ENCODE peak calls at places on chromosome 5, in ten cellular contexts. One of them, this sample, is unnamed.

GRCh38 chr5:6106756-6107155 is 271.6 kb downstream of the MED10 start:
- DNase-seq in suprapubic skin: no peak
- DNase-seq in sigmoid colon: no peak
- DNase-seq in transverse colon: no peak
- DNase-seq in HepG2: no peak
- DNase-seq in A549: no peak
- DNase-seq in tibial nerve: no peak
- DNase-seq in K562: no peak
- DNase-seq in ovary: no peak
- DNase-seq in stomach: no peak
- DNase-seq in this sample: no peak

GRCh38 chr5:160021818-160022446 is 13.0 kb downstream of the TTC1 start:
- DNase-seq in tibial nerve: peak; percentile 71
- DNase-seq in stomach: peak; percentile 44
- DNase-seq in ovary: peak; percentile 31
- DNase-seq in sigmoid colon: no peak
- DNase-seq in transverse colon: peak; percentile 62
- DNase-seq in suprapubic skin: no peak
- DNase-seq in HepG2: peak; percentile 61
- DNase-seq in K562: peak; percentile 75
- DNase-seq in A549: peak; percentile 58
- DNase-seq in this sample: peak; percentile 58

GRCh38 chr5:105639068-105639467 is 2031.7 kb downstream of the EFNA5 start:
- DNase-seq in sigmoid colon: no peak
- DNase-seq in K562: peak; percentile 43
- DNase-seq in suprapubic skin: no peak
- DNase-seq in tibial nerve: no peak
- DNase-seq in A549: no peak
- DNase-seq in stomach: no peak
- DNase-seq in transverse colon: no peak
- DNase-seq in ovary: no peak
- DNase-seq in HepG2: peak; percentile 0
- DNase-seq in this sample: no peak

GRCh38 chr5:141992349-141992963 is 20.4 kb downstream of the GNPDA1 start:
- DNase-seq in transverse colon: peak; percentile 79
- DNase-seq in K562: peak; percentile 79
- DNase-seq in stomach: peak; percentile 84
- DNase-seq in tibial nerve: peak; percentile 95
- DNase-seq in HepG2: peak; percentile 55
- DNase-seq in ovary: peak; percentile 66
- DNase-seq in suprapubic skin: peak; percentile 82
- DNase-seq in A549: peak; percentile 64
- DNase-seq in sigmoid colon: peak; percentile 83
- DNase-seq in this sample: peak; percentile 65

GRCh38 chr5:96037128-96037527 is 75.5 kb upstream of the ELL2 start:
- DNase-seq in tibial nerve: no peak
- DNase-seq in stomach: no peak
- DNase-seq in A549: peak; percentile 49
- DNase-seq in transverse colon: no peak
- DNase-seq in HepG2: peak; percentile 19
- DNase-seq in sigmoid colon: no peak
- DNase-seq in ovary: no peak
- DNase-seq in suprapubic skin: no peak
- DNase-seq in K562: no peak
- DNase-seq in this sample: no peak

GRCh38 chr5:163696270-163696887 is 191.0 kb downstream of the MAT2B start:
- DNase-seq in K562: peak; percentile 8
- DNase-seq in HepG2: peak; percentile 38
- DNase-seq in transverse colon: peak; percentile 25
- DNase-seq in sigmoid colon: no peak
- DNase-seq in tibial nerve: peak; percentile 5
- DNase-seq in stomach: no peak
- DNase-seq in suprapubic skin: no peak
- DNase-seq in A549: peak; percentile 48
- DNase-seq in ovary: no peak
- DNase-seq in this sample: peak; percentile 50

GRCh38 chr5:159330131-159330530 is at the start of gene IL12B:
- DNase-seq in HepG2: no peak
- DNase-seq in ovary: no peak
- DNase-seq in sigmoid colon: no peak
- DNase-seq in transverse colon: no peak
- DNase-seq in A549: no peak
- DNase-seq in K562: no peak
- DNase-seq in suprapubic skin: no peak
- DNase-seq in stomach: no peak
- DNase-seq in tibial nerve: no peak
- DNase-seq in this sample: no peak

GRCh38 chr5:29885595-29885994 is 1307.9 kb upstream of the CDH6 start:
- DNase-seq in stomach: no peak
- DNase-seq in K562: no peak
- DNase-seq in sigmoid colon: no peak
- DNase-seq in transverse colon: no peak
- DNase-seq in HepG2: no peak
- DNase-seq in A549: no peak
- DNase-seq in suprapubic skin: no peak
- DNase-seq in ovary: no peak
- DNase-seq in tibial nerve: no peak
- DNase-seq in this sample: no peak

GRCh38 chr5:123132330-123132729 is 43.3 kb downstream of the PRDM6 start:
- DNase-seq in A549: peak; percentile 7
- DNase-seq in tibial nerve: no peak
- DNase-seq in suprapubic skin: no peak
- DNase-seq in sigmoid colon: no peak
- DNase-seq in HepG2: no peak
- DNase-seq in ovary: no peak
- DNase-seq in stomach: no peak
- DNase-seq in K562: no peak
- DNase-seq in transverse colon: no peak
- DNase-seq in this sample: no peak

GRCh38 chr5:173857231-173857630 is 30.9 kb upstream of the CPEB4 start:
- DNase-seq in ovary: no peak
- DNase-seq in K562: no peak
- DNase-seq in suprapubic skin: no peak
- DNase-seq in tibial nerve: no peak
- DNase-seq in transverse colon: no peak
- DNase-seq in A549: no peak
- DNase-seq in HepG2: no peak
- DNase-seq in stomach: no peak
- DNase-seq in sigmoid colon: no peak
- DNase-seq in this sample: peak; percentile 63

GRCh38 chr5:62260510-62260909 is 45.5 kb upstream of the KIF2A start:
- DNase-seq in A549: no peak
- DNase-seq in tibial nerve: no peak
- DNase-seq in stomach: no peak
- DNase-seq in suprapubic skin: no peak
- DNase-seq in K562: no peak
- DNase-seq in ovary: no peak
- DNase-seq in sigmoid colon: no peak
- DNase-seq in transverse colon: no peak
- DNase-seq in HepG2: no peak
- DNase-seq in this sample: no peak

DNA sequence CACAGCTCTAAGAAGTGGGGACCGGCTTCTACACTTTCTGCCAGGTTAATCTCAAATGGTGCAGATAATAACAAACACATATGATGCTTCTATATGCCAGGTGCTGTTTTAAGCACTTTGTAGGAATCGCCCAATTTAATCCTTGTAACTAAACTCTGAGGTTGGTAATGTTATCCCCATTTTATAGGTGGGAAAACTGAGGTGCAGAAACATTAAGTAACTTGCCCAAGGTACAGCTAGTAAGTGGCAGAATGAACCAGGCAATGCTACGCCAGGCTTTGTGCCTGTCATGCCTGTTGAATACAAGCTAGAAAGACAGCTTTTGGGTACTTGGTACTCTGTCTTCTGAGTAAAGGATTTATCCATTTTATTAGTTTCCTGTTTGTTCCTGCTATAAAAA is 19.7 kb downstream of the IQGAP2 start:
- DNase-seq in stomach: no peak
- DNase-seq in suprapubic skin: no peak
- DNase-seq in transverse colon: no peak
- DNase-seq in A549: no peak
- DNase-seq in HepG2: no peak
- DNase-seq in ovary: no peak
- DNase-seq in sigmoid colon: no peak
- DNase-seq in K562: no peak
- DNase-seq in tibial nerve: no peak
- DNase-seq in this sample: no peak
- H3K4me1 ChIP-seq in stomach: peaks cover 44% of the 10 kb centered on the region
- H3K4me1 ChIP-seq in suprapubic skin: no peaks in the 10 kb centered on the region
- H3K4me1 ChIP-seq in transverse colon: peaks cover 13% of the 10 kb centered on the region
- H3K4me1 ChIP-seq in A549: no peaks in the 10 kb centered on the region
- H3K4me1 ChIP-seq in HepG2: peaks cover 23% of the 10 kb centered on the region
- H3K4me1 ChIP-seq in ovary: no peaks in the 10 kb centered on the region
- H3K4me1 ChIP-seq in sigmoid colon: no peaks in the 10 kb centered on the region
- H3K4me1 ChIP-seq in K562: no peaks in the 10 kb centered on the region
- H3K4me1 ChIP-seq in tibial nerve: peaks cover 30% of the 10 kb centered on the region
- H3K4me1 ChIP-seq in this sample: no peaks in the 10 kb centered on the region

GRCh38 chr5:7396169-7397004 is 449 bp downstream of the ADCY2 start:
- DNase-seq in suprapubic skin: no peak
- DNase-seq in K562: no peak
- DNase-seq in stomach: no peak
- DNase-seq in ovary: peak; percentile 55
- DNase-seq in tibial nerve: no peak
- DNase-seq in sigmoid colon: no peak
- DNase-seq in HepG2: no peak
- DNase-seq in transverse colon: no peak
- DNase-seq in A549: no peak
- DNase-seq in this sample: peak; percentile 27

GRCh38 chr5:7395432-7396168 is at the start of gene ADCY2:
- DNase-seq in sigmoid colon: no peak
- DNase-seq in tibial nerve: no peak
- DNase-seq in ovary: peak; percentile 59
- DNase-seq in A549: no peak
- DNase-seq in transverse colon: no peak
- DNase-seq in stomach: no peak
- DNase-seq in K562: no peak
- DNase-seq in HepG2: no peak
- DNase-seq in suprapubic skin: no peak
- DNase-seq in this sample: peak; percentile 21

GRCh38 chr5:7394889-7395431 is 978 bp upstream of the ADCY2 start:
- DNase-seq in sigmoid colon: no peak
- DNase-seq in K562: no peak
- DNase-seq in suprapubic skin: peak; percentile 68
- DNase-seq in A549: no peak
- DNase-seq in HepG2: no peak
- DNase-seq in stomach: no peak
- DNase-seq in tibial nerve: no peak
- DNase-seq in ovary: peak; percentile 40
- DNase-seq in transverse colon: no peak
- DNase-seq in this sample: peak; percentile 17

GRCh38 chr5:7392401-7393024 is 3.4 kb upstream of the ADCY2 start:
- DNase-seq in suprapubic skin: no peak
- DNase-seq in ovary: no peak
- DNase-seq in tibial nerve: peak; percentile 52
- DNase-seq in A549: peak; percentile 46
- DNase-seq in transverse colon: no peak
- DNase-seq in stomach: no peak
- DNase-seq in K562: peak; percentile 34
- DNase-seq in HepG2: peak; percentile 6
- DNase-seq in sigmoid colon: no peak
- DNase-seq in this sample: peak; percentile 30

DNA sequence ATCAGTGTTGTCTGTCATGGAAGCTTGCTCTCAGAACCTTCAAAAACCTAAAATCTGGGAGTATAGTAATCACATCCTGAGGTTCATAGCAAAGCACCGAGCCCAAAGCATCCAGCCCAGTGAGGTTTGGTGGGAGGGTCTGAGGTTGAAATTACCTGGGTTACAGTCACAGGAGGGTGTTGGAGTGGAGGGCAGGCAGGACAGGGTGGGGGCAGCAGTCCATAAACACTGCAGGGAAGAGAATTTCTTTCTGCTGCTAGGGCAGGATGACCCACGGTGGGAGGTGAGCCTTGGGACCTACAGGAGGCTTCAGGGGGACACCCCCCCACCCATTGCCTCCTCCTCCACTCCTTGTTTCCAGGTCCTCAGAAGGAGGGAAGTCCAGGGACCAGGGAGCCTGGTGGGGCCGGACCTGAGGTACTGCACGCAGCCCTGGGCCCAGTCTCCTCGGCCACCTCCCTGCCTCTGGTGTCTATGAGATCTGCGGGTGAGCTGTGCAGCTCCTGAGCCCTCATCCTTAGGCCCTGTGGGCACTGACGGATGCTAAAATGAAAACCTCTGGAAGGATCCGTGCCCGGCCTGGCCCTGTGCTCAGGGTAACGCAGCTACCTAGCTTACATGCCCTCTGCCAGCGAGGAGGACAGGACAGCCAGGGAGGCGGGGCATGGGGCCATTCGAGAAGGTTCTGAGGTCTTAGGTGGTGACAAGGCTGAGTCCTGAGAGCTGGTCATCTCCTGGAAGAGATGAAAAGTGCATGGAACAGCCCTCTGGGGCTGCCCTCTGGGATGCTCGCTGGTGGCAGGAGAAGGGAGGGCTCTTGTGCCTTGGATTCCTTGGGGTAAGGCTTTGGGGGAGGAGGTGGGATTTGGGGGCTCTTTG is 1.8 kb upstream of the ADCY2 start:
- DNase-seq in transverse colon: no peak
- DNase-seq in ovary: peak; percentile 21
- DNase-seq in A549: no peak
- DNase-seq in K562: no peak
- DNase-seq in tibial nerve: no peak
- DNase-seq in HepG2: no peak
- DNase-seq in sigmoid colon: no peak
- DNase-seq in stomach: no peak
- DNase-seq in suprapubic skin: no peak
- DNase-seq in this sample: no peak
- TF ChIP-seq EP300 in transverse colon: no peak
- TF ChIP-seq EP300 in ovary: no peak
- TF ChIP-seq EP300 in A549: no peak
- TF ChIP-seq EP300 in K562: no peak
- TF ChIP-seq EP300 in tibial nerve: no peak
- TF ChIP-seq EP300 in HepG2: no peak
- TF ChIP-seq EP300 in sigmoid colon: no peak
- TF ChIP-seq EP300 in stomach: no peak
- TF ChIP-seq EP300 in suprapubic skin: no peak
- TF ChIP-seq EP300 in this sample: no peak

GRCh38 chr5:126982195-126982594 is 48.2 kb downstream of the MARCHF3 start:
- DNase-seq in A549: no peak
- DNase-seq in sigmoid colon: no peak
- DNase-seq in stomach: no peak
- DNase-seq in transverse colon: no peak
- DNase-seq in suprapubic skin: no peak
- DNase-seq in ovary: no peak
- DNase-seq in HepG2: no peak
- DNase-seq in tibial nerve: no peak
- DNase-seq in K562: no peak
- DNase-seq in this sample: no peak
- H3K4me1 ChIP-seq in A549: no peaks in the 10 kb centered on the region
- H3K4me1 ChIP-seq in sigmoid colon: no peaks in the 10 kb centered on the region
- H3K4me1 ChIP-seq in stomach: no peaks in the 10 kb centered on the region
- H3K4me1 ChIP-seq in transverse colon: no peaks in the 10 kb centered on the region
- H3K4me1 ChIP-seq in suprapubic skin: no peaks in the 10 kb centered on the region
- H3K4me1 ChIP-seq in ovary: peaks cover 5% of the 10 kb centered on the region
- H3K4me1 ChIP-seq in HepG2: no peaks in the 10 kb centered on the region
- H3K4me1 ChIP-seq in tibial nerve: no peaks in the 10 kb centered on the region
- H3K4me1 ChIP-seq in K562: peaks cover 16% of the 10 kb centered on the region
- H3K4me1 ChIP-seq in this sample: peaks cover 8% of the 10 kb centered on the region

GRCh38 chr5:69343083-69343482 is 10.5 kb upstream of the CCDC125 start:
- DNase-seq in sigmoid colon: no peak
- DNase-seq in stomach: no peak
- DNase-seq in HepG2: no peak
- DNase-seq in K562: no peak
- DNase-seq in tibial nerve: no peak
- DNase-seq in A549: no peak
- DNase-seq in transverse colon: no peak
- DNase-seq in suprapubic skin: no peak
- DNase-seq in ovary: no peak
- DNase-seq in this sample: no peak

GRCh38 chr5:69341520-69342161 is 9.0 kb upstream of the CCDC125 start:
- DNase-seq in K562: no peak
- DNase-seq in HepG2: no peak
- DNase-seq in A549: no peak
- DNase-seq in stomach: no peak
- DNase-seq in sigmoid colon: no peak
- DNase-seq in transverse colon: no peak
- DNase-seq in suprapubic skin: no peak
- DNase-seq in tibial nerve: no peak
- DNase-seq in ovary: no peak
- DNase-seq in this sample: no peak
- TF ChIP-seq EP300 in K562: no peak
- TF ChIP-seq EP300 in HepG2: no peak
- TF ChIP-seq EP300 in A549: no peak
- TF ChIP-seq EP300 in stomach: no peak
- TF ChIP-seq EP300 in sigmoid colon: no peak
- TF ChIP-seq EP300 in transverse colon: no peak
- TF ChIP-seq EP300 in suprapubic skin: no peak
- TF ChIP-seq EP300 in tibial nerve: no peak
- TF ChIP-seq EP300 in ovary: no peak
- TF ChIP-seq EP300 in this sample: no peak

This sample was measured in SK-N-SH.